ENCODE peak calls at places on chromosomes 16 and 17, in eight cellular contexts. S, Q, O, D, I, K, Z and P are unnamed samples.

GRCh38 chr17:55660171-55660886 is 62.3 kb downstream of the TMEM100 start:
- DNase-seq in S (no peak), Q (no peak), O (no peak), D (peak), I (no peak), K (no peak), Z (no peak), P (peak)

GRCh38 chr16:51538707-51539604 is 387.9 kb upstream of the SALL1 start:
- DNase-seq in S (no peak), Q (peak), O (no peak), D (peak), I (no peak), K (no peak), Z (no peak), P (peak)

GRCh38 chr16:27254262-27254811 is 14.2 kb downstream of the NSMCE1 start:
- DNase-seq in S (no peak), Q (no peak), O (no peak), D (no peak), I (no peak), K (no peak), Z (no peak), P (no peak)

GRCh38 chr16:58649707-58650106 is 20.1 kb upstream of the CNOT1 start:
- DNase-seq in S (no peak), Q (no peak), O (no peak), D (no peak), I (no peak), K (no peak), Z (no peak), P (no peak)

GRCh38 chr17:2170023-2170422 is 115.1 kb downstream of the HIC1 start:
- DNase-seq in S (no peak), Q (no peak), O (peak), D (no peak), I (no peak), K (no peak), Z (no peak), P (peak)

GRCh38 chr17:7173687-7174602 is 5.2 kb downstream of the ASGR1 start:
- DNase-seq in S (no peak), Q (no peak), O (peak), D (peak), I (peak), K (peak), Z (peak), P (no peak)

GRCh38 chr16:69709456-69710084 is 16.8 kb downstream of the NQO1 start:
- DNase-seq in S (no peak), Q (no peak), O (no peak), D (peak), I (no peak), K (no peak), Z (no peak), P (peak)

GRCh38 chr17:79160980-79161621 is 86.5 kb downstream of the ENGASE start:
- DNase-seq in S (no peak), Q (no peak), O (no peak), D (peak), I (no peak), K (peak), Z (no peak), P (no peak)

GRCh38 chr17:82639628-82640027 is 8.6 kb downstream of the WDR45B start:
- DNase-seq in S (no peak), Q (no peak), O (no peak), D (no peak), I (no peak), K (no peak), Z (peak), P (no peak)

GRCh38 chr17:17896746-17897145 is 60.0 kb upstream of the SREBF1 start:
- DNase-seq in S (no peak), Q (no peak), O (no peak), D (no peak), I (no peak), K (no peak), Z (peak), P (no peak)

GRCh38 chr17:75904749-75905521 is at the start of gene MRPL38:
- DNase-seq in S (peak), Q (peak), O (peak), D (peak), I (peak), K (peak), Z (peak), P (peak)

GRCh38 chr16:5015351-5015750 is 18.4 kb downstream of the NAGPA start:
- DNase-seq in S (no peak), Q (no peak), O (no peak), D (no peak), I (no peak), K (no peak), Z (no peak), P (no peak)

GRCh38 chr16:88458773-88459235 is 5.7 kb downstream of the ZFPM1 start:
- DNase-seq in S (no peak), Q (no peak), O (no peak), D (no peak), I (no peak), K (no peak), Z (no peak), P (no peak)

GRCh38 chr16:56653218-56653617 is 1.5 kb downstream of the MT1B start:
- DNase-seq in S (no peak), Q (no peak), O (no peak), D (no peak), I (no peak), K (no peak), Z (no peak), P (no peak)

GRCh38 chr17:47869114-47869513 is 18.2 kb upstream of the SP6 start:
- DNase-seq in S (no peak), Q (no peak), O (no peak), D (no peak), I (no peak), K (no peak), Z (no peak), P (no peak)

GRCh38 chr16:54430491-54431030 is 144.0 kb upstream of the IRX3 start:
- DNase-seq in S (no peak), Q (no peak), O (no peak), D (peak), I (no peak), K (no peak), Z (no peak), P (no peak)

GRCh38 chr16:74623214-74623842 is 16.4 kb upstream of the GLG1 start:
- DNase-seq in S (no peak), Q (no peak), O (no peak), D (peak), I (no peak), K (no peak), Z (no peak), P (peak)

GRCh38 chr17:17759164-17759563 is 77.6 kb downstream of the SREBF1 start:
- DNase-seq in S (no peak), Q (no peak), O (no peak), D (no peak), I (no peak), K (no peak), Z (no peak), P (no peak)

GRCh38 chr17:48244814-48245213 is 137.2 kb downstream of the SNX11 start:
- DNase-seq in S (no peak), Q (no peak), O (no peak), D (no peak), I (no peak), K (no peak), Z (no peak), P (peak)

GRCh38 chr17:78766743-78767294 is 15.3 kb downstream of the CYTH1 start:
- DNase-seq in S (no peak), Q (no peak), O (no peak), D (no peak), I (no peak), K (no peak), Z (no peak), P (no peak)

GRCh38 chr17:16470302-16470701 is 21.7 kb downstream of the LRRC75A start:
- DNase-seq in S (no peak), Q (no peak), O (no peak), D (no peak), I (no peak), K (no peak), Z (no peak), P (no peak)

GRCh38 chr16:15703029-15703736 is 53.1 kb downstream of the NDE1 start:
- DNase-seq in S (no peak), Q (no peak), O (no peak), D (no peak), I (no peak), K (no peak), Z (no peak), P (no peak)

GRCh38 chr17:69452664-69453260 is 38.3 kb downstream of the MAP2K6 start:
- DNase-seq in S (no peak), Q (no peak), O (no peak), D (no peak), I (no peak), K (no peak), Z (no peak), P (peak)

GRCh38 chr17:58083491-58084316 is 485 bp downstream of the DYNLL2 start:
- DNase-seq in S (no peak), Q (no peak), O (no peak), D (peak), I (peak), K (peak), Z (peak), P (peak)

GRCh38 chr16:28107232-28107631 is 43.7 kb upstream of the GSG1L start:
- DNase-seq in S (no peak), Q (no peak), O (no peak), D (peak), I (no peak), K (no peak), Z (no peak), P (no peak)

GRCh38 chr17:16428098-16428882 is 12.9 kb downstream of the TRPV2 start:
- DNase-seq in S (no peak), Q (no peak), O (peak), D (peak), I (no peak), K (peak), Z (no peak), P (peak)

GRCh38 chr16:3566990-3567389 is 10.2 kb downstream of the NLRC3 start:
- DNase-seq in S (no peak), Q (no peak), O (no peak), D (no peak), I (no peak), K (no peak), Z (no peak), P (no peak)

GRCh38 chr17:3485481-3486068 is 9.8 kb downstream of the ASPA start:
- DNase-seq in S (no peak), Q (no peak), O (no peak), D (no peak), I (no peak), K (no peak), Z (no peak), P (no peak)

GRCh38 chr16:64440421-64440831 is 681.4 kb downstream of the CDH11 start:
- DNase-seq in S (no peak), Q (no peak), O (no peak), D (peak), I (peak), K (no peak), Z (no peak), P (peak)

GRCh38 chr17:6523330-6523729 is 33.0 kb downstream of the PITPNM3 start:
- DNase-seq in S (no peak), Q (no peak), O (no peak), D (peak), I (no peak), K (no peak), Z (peak), P (peak)

DNA sequence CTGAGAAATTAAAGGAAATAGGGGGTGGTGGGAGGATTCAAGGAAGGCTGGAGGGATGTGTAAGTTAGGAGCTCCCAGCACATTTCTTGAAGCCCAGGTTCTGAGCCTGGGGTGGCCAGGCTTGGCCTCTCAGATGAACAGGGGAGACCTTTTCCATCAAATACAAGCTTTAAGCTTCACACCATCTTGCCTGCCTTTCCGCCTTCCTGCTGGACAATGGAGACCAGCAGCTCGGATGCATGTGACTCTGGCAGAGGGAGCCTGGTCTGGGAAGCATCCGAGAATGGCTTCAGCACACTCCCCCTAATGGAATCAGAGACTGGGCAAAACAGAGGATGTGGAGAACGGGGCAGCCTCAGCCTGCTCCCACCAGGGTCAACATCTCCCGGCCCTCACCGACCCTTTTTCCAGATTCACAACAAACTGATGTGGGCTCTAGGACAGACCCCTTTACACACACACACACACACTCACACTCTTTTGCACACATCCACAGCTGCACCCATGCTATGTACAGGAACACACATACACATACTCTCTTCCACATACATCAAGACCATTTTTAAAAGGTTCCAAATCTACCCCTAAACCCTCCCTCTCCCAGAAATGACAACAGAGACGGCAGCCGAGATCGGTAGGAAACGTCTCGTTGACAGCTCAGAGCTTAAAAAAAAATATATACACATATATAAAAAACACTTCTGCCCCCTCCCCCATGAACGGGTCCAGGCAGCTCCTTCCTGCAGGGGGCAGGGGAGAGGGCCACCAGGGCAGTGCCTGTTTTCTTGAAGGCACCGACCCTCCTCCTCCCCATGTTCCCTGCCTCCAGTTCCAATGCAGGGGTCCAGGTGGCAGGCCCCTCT is 6.5 kb upstream of the ATXN7L3 start:
- DNase-seq in S (no peak), Q (no peak), O (no peak), D (no peak), I (no peak), K (no peak), Z (no peak), P (no peak)
- TF ChIP-seq CTCF in S (no peak), Q (no peak), O (no peak), D (peak), I (no peak), K (no peak), Z (no peak), P (no peak)

DNA sequence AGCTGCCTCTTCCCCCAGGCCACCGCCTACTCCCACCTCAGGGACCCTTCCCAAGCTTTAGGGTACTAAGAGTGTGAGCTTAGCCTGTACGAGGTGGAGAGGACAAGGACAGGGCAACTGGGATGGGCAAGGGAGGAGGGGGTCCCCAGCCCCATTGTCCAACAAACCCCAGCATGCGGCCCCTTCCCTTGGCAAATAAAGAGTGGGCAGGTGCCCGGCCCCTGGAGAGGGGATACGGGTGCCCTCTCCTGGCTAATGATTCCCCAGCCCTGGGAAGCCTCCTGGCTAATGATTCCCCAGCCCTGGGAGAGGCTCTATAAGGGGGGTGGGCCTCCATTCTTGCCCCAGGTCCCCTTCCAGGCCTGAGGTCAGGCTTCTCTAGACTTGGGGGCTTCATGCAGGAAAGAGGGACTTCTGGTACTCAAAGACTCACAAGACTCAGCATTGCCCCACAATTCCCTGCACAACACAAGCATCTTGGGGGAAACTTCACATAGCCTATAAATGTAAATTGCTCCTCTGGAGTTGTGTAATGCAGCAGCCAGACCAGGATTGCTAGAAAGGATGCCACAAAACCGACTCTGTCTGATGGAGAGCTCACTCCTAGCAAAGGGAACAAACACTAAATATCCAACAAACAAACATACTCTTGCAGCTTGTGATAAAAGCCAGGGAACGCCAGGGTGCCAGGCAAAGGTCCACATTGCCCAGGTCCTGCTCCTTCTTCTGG is 14.9 kb downstream of the SLC13A2 start:
- DNase-seq in S (no peak), Q (no peak), O (no peak), D (no peak), I (no peak), K (no peak), Z (peak), P (no peak)
- TF ChIP-seq CTCF in S (no peak), Q (no peak), O (no peak), D (no peak), I (no peak), K (no peak), Z (no peak), P (no peak)

DNA sequence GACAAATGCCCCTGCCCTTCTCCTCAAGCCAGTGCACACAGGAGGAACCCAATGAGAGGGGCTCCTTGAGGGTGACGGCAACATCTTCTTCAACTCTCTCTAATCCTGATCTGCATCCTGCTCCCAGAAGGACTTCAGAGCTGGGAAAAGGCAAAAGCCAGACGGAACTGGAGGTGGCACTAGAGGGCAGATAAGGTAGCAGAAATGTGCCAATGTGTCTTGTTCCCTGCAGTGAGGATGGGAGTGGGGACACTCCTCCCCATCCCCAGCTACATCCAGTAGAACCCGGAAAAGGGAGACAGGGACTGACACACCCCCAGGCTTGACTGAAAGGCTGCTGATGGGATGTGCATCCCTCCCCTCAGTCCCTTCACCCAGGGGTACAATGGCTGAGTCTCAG is 28.5 kb downstream of the SRCIN1 start:
- DNase-seq in S (no peak), Q (no peak), O (no peak), D (no peak), I (no peak), K (no peak), Z (no peak), P (no peak)
- TF ChIP-seq CTCF in S (no peak), Q (no peak), O (no peak), D (peak), I (no peak), K (no peak), Z (no peak), P (no peak)

DNA sequence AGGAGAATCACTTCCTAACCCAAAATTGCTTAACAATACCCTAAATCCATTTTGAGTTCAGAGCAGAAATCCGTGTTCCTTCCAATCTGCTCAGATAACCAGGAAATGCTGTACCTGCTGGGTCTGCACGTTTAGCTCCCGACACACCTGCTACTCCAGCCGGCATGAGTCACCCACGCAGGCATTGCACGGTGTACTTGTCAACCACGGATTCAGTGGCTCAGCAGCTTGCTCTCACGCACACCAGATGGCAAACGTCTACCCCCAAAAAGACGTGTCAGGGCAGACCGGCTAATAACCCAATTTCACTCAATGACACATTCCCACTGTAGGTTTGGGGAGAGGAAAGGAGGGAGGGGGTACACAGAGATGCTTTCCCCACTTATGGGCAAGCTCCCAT is 468.1 kb downstream of the SOX9 start:
- DNase-seq in S (no peak), Q (peak), O (no peak), D (peak), I (no peak), K (no peak), Z (peak), P (peak)
- TF ChIP-seq CTCF in S (no peak), Q (no peak), O (no peak), D (peak), I (no peak), K (no peak), Z (no peak), P (no peak)

GRCh38 chr17:29618272-29619065 is 4.2 kb downstream of the CORO6 start:
- DNase-seq in S (no peak), Q (no peak), O (no peak), D (no peak), I (no peak), K (no peak), Z (no peak), P (no peak)
- TF ChIP-seq CTCF in S (no peak), Q (peak), O (no peak), D (no peak), I (no peak), K (no peak), Z (no peak), P (no peak)

GRCh38 chr16:72666267-72666666 is 381.7 kb downstream of the ZFHX3 start:
- DNase-seq in S (no peak), Q (no peak), O (no peak), D (no peak), I (no peak), K (no peak), Z (no peak), P (no peak)

GRCh38 chr16:72664122-72664479 is 383.8 kb downstream of the ZFHX3 start:
- DNase-seq in S (no peak), Q (no peak), O (no peak), D (peak), I (no peak), K (no peak), Z (no peak), P (peak)

GRCh38 chr16:72658888-72659717 is 388.8 kb downstream of the ZFHX3 start:
- DNase-seq in S (no peak), Q (no peak), O (no peak), D (no peak), I (no peak), K (no peak), Z (peak), P (no peak)

GRCh38 chr16:72664480-72665408 is 383.2 kb downstream of the ZFHX3 start:
- DNase-seq in S (peak), Q (peak), O (peak), D (peak), I (peak), K (peak), Z (peak), P (peak)
- TF ChIP-seq CTCF in S (no peak), Q (no peak), O (no peak), D (no peak), I (no peak), K (no peak), Z (no peak), P (no peak)

GRCh38 chr17:44170499-44171201 is at the start of gene ASB16:
- DNase-seq in S (no peak), Q (no peak), O (peak), D (no peak), I (peak), K (no peak), Z (no peak), P (no peak)
- TF ChIP-seq CTCF in S (no peak), Q (no peak), O (no peak), D (no peak), I (no peak), K (no peak), Z (no peak), P (no peak)